ENCODE peak calls at places on chromosomes 3 and 15, in seven cellular contexts. One of them, this sample, is unnamed.

GRCh38 chr3:121505256-121505655 is 40.5 kb downstream of the POLQ start:
- DNase-seq in Peyer's patch: no peak
- DNase-seq in fibroblast of the aortic adventitia: no peak
- DNase-seq in NAMALWA: no peak
- DNase-seq in stimulated activated naive CD8-positive, alpha-beta T cell treated with anti-CD3 and anti-CD28 coated beads, Interleukin-15, amount 100 ng/mL, for 72 hours: no peak
- DNase-seq in KBM-7: no peak
- DNase-seq in H54: no peak
- DNase-seq in this sample: no peak

GRCh38 chr15:40323953-40324937 is 753 bp downstream of the INAFM2 start:
- DNase-seq in Peyer's patch: no peak
- DNase-seq in fibroblast of the aortic adventitia: no peak
- DNase-seq in NAMALWA: no peak
- DNase-seq in stimulated activated naive CD8-positive, alpha-beta T cell treated with anti-CD3 and anti-CD28 coated beads, Interleukin-15, amount 100 ng/mL, for 72 hours: peak
- DNase-seq in KBM-7: peak
- DNase-seq in H54: no peak
- DNase-seq in this sample: no peak

GRCh38 chr3:72487078-72487765 is 361.0 kb downstream of the SHQ1 start:
- DNase-seq in Peyer's patch: peak
- DNase-seq in fibroblast of the aortic adventitia: peak
- DNase-seq in NAMALWA: no peak
- DNase-seq in stimulated activated naive CD8-positive, alpha-beta T cell treated with anti-CD3 and anti-CD28 coated beads, Interleukin-15, amount 100 ng/mL, for 72 hours: peak
- DNase-seq in KBM-7: peak
- DNase-seq in H54: peak
- DNase-seq in this sample: peak

GRCh38 chr3:12922299-12922698 is 80.9 kb upstream of the RPL32 start:
- DNase-seq in Peyer's patch: no peak
- DNase-seq in fibroblast of the aortic adventitia: no peak
- DNase-seq in NAMALWA: no peak
- DNase-seq in stimulated activated naive CD8-positive, alpha-beta T cell treated with anti-CD3 and anti-CD28 coated beads, Interleukin-15, amount 100 ng/mL, for 72 hours: no peak
- DNase-seq in KBM-7: no peak
- DNase-seq in H54: no peak
- DNase-seq in this sample: no peak

GRCh38 chr15:43278869-43279268 is 12.1 kb upstream of the TGM5 start:
- DNase-seq in Peyer's patch: no peak
- DNase-seq in fibroblast of the aortic adventitia: no peak
- DNase-seq in NAMALWA: no peak
- DNase-seq in stimulated activated naive CD8-positive, alpha-beta T cell treated with anti-CD3 and anti-CD28 coated beads, Interleukin-15, amount 100 ng/mL, for 72 hours: no peak
- DNase-seq in KBM-7: no peak
- DNase-seq in H54: no peak
- DNase-seq in this sample: no peak

GRCh38 chr15:48330855-48331795 is at the start of gene DUT:
- DNase-seq in Peyer's patch: peak
- DNase-seq in fibroblast of the aortic adventitia: peak
- DNase-seq in NAMALWA: peak
- DNase-seq in stimulated activated naive CD8-positive, alpha-beta T cell treated with anti-CD3 and anti-CD28 coated beads, Interleukin-15, amount 100 ng/mL, for 72 hours: peak
- DNase-seq in KBM-7: peak
- DNase-seq in H54: peak
- DNase-seq in this sample: peak

GRCh38 chr15:67458449-67458848 is 62.5 kb upstream of the C15orf61 start:
- DNase-seq in Peyer's patch: no peak
- DNase-seq in fibroblast of the aortic adventitia: no peak
- DNase-seq in NAMALWA: no peak
- DNase-seq in stimulated activated naive CD8-positive, alpha-beta T cell treated with anti-CD3 and anti-CD28 coated beads, Interleukin-15, amount 100 ng/mL, for 72 hours: no peak
- DNase-seq in KBM-7: no peak
- DNase-seq in H54: no peak
- DNase-seq in this sample: no peak

GRCh38 chr3:53513556-53514190 is 19.3 kb downstream of the CACNA1D start:
- DNase-seq in Peyer's patch: no peak
- DNase-seq in fibroblast of the aortic adventitia: no peak
- DNase-seq in NAMALWA: peak
- DNase-seq in stimulated activated naive CD8-positive, alpha-beta T cell treated with anti-CD3 and anti-CD28 coated beads, Interleukin-15, amount 100 ng/mL, for 72 hours: no peak
- DNase-seq in KBM-7: no peak
- DNase-seq in H54: no peak
- DNase-seq in this sample: no peak

GRCh38 chr15:88512606-88513005 is 33.9 kb downstream of the DET1 start:
- DNase-seq in Peyer's patch: no peak
- DNase-seq in fibroblast of the aortic adventitia: no peak
- DNase-seq in NAMALWA: no peak
- DNase-seq in stimulated activated naive CD8-positive, alpha-beta T cell treated with anti-CD3 and anti-CD28 coated beads, Interleukin-15, amount 100 ng/mL, for 72 hours: no peak
- DNase-seq in KBM-7: no peak
- DNase-seq in H54: no peak
- DNase-seq in this sample: peak

GRCh38 chr3:107753494-107753893 is 230.7 kb downstream of the BBX start:
- DNase-seq in Peyer's patch: peak
- DNase-seq in fibroblast of the aortic adventitia: peak
- DNase-seq in NAMALWA: peak
- DNase-seq in stimulated activated naive CD8-positive, alpha-beta T cell treated with anti-CD3 and anti-CD28 coated beads, Interleukin-15, amount 100 ng/mL, for 72 hours: peak
- DNase-seq in KBM-7: peak
- DNase-seq in H54: no peak
- DNase-seq in this sample: peak

GRCh38 chr3:19866751-19867347 is 67.2 kb downstream of the EFHB start:
- DNase-seq in Peyer's patch: peak
- DNase-seq in fibroblast of the aortic adventitia: peak
- DNase-seq in NAMALWA: peak
- DNase-seq in stimulated activated naive CD8-positive, alpha-beta T cell treated with anti-CD3 and anti-CD28 coated beads, Interleukin-15, amount 100 ng/mL, for 72 hours: peak
- DNase-seq in KBM-7: peak
- DNase-seq in H54: no peak
- DNase-seq in this sample: peak